ENCODE peak calls at places on chromosomes 7 and 10, in ten cellular contexts. F is neuronal stem cell, N is H7, A is BE2C, Q is brain microvascular endothelial cell, Y is lower lobe of right lung, O is testis, R is GM23338, P is left lung, D is BJ. L is an unnamed sample.

GRCh38 chr10:132698761-132699391 is 87.1 kb downstream of the NKX6-2 start:
- DNase-seq in F (no peak), N (peak; percentile 65), A (no peak), Q (no peak), Y (peak; percentile 39), O (no peak), R (no peak), P (no peak), D (no peak), L (no peak)

GRCh38 chr10:72505435-72505834 is 120.4 kb downstream of the MICU1 start:
- DNase-seq in F (no peak), N (no peak), A (no peak), Q (no peak), Y (no peak), O (no peak), R (no peak), P (no peak), D (no peak), L (no peak)

GRCh38 chr10:112898540-112899395 is 51.3 kb upstream of the TCF7L2 start:
- DNase-seq in F (peak; percentile 53), N (peak; percentile 48), A (peak; percentile 41), Q (peak; percentile 40), Y (no peak), O (no peak), R (peak; percentile 91), P (no peak), D (no peak), L (no peak)

GRCh38 chr10:78754269-78755074 is 314.3 kb upstream of the ZMIZ1 start:
- DNase-seq in F (no peak), N (no peak), A (no peak), Q (peak; percentile 87), Y (no peak), O (no peak), R (peak; percentile 46), P (no peak), D (peak; percentile 59), L (peak; percentile 40)

GRCh38 chr10:131400518-131400917 is 89.0 kb upstream of the TCERG1L start:
- DNase-seq in F (no peak), N (no peak), A (no peak), Q (no peak), Y (no peak), O (no peak), R (no peak), P (no peak), D (no peak), L (no peak)

GRCh38 chr10:110399163-110400094 is 94.7 kb upstream of the SMNDC1 start:
- DNase-seq in F (no peak), N (no peak), A (no peak), Q (peak; percentile 98), Y (no peak), O (peak; percentile 48), R (no peak), P (no peak), D (peak; percentile 90), L (peak; percentile 96)

GRCh38 chr7:20408467-20408826 is 77.7 kb downstream of the ITGB8 start:
- DNase-seq in F (no peak), N (no peak), A (peak; percentile 53), Q (no peak), Y (no peak), O (no peak), R (no peak), P (peak; percentile 31), D (no peak), L (peak; percentile 39)

GRCh38 chr7:28573059-28573553 is 160.8 kb downstream of the CREB5 start:
- DNase-seq in F (no peak), N (no peak), A (peak; percentile 41), Q (peak; percentile 68), Y (no peak), O (no peak), R (no peak), P (peak; percentile 34), D (no peak), L (peak; percentile 88)

GRCh38 chr10:31782701-31783100 is 145.9 kb downstream of the ARHGAP12 start:
- DNase-seq in F (no peak), N (no peak), A (peak; percentile 39), Q (no peak), Y (no peak), O (no peak), R (no peak), P (no peak), D (no peak), L (no peak)

GRCh38 chr7:67343566-67343965 is 346.9 kb downstream of the TYW1 start:
- DNase-seq in F (no peak), N (no peak), A (peak; percentile 81), Q (no peak), Y (no peak), O (no peak), R (no peak), P (no peak), D (no peak), L (no peak)

GRCh38 chr10:109887272-109887671 is 36.0 kb downstream of the XPNPEP1 start:
- DNase-seq in F (no peak), N (no peak), A (no peak), Q (no peak), Y (no peak), O (no peak), R (no peak), P (no peak), D (no peak), L (no peak)

GRCh38 chr10:104642311-104643022 is 1.4 kb downstream of the SORCS3 start:
- DNase-seq in F (peak; percentile 71), N (peak; percentile 90), A (peak; percentile 54), Q (no peak), Y (peak; percentile 48), O (peak; percentile 76), R (peak; percentile 96), P (no peak), D (no peak), L (no peak)

GRCh38 chr7:95636140-95636539 is 39.8 kb upstream of the PDK4 start:
- DNase-seq in F (no peak), N (no peak), A (no peak), Q (peak; percentile 3), Y (no peak), O (no peak), R (peak; percentile 6), P (no peak), D (no peak), L (peak; percentile 44)

GRCh38 chr7:148763622-148764021 is 64.9 kb downstream of the CUL1 start:
- DNase-seq in F (no peak), N (no peak), A (no peak), Q (no peak), Y (no peak), O (no peak), R (no peak), P (no peak), D (no peak), L (no peak)

GRCh38 chr7:148761499-148762278 is 63.0 kb downstream of the CUL1 start:
- DNase-seq in F (no peak), N (no peak), A (no peak), Q (no peak), Y (no peak), O (no peak), R (no peak), P (no peak), D (no peak), L (no peak)
- H3K36me3 ChIP-seq in F (peaks cover 12% of the 10 kb centered on the region), N (peaks cover 2% of the 10 kb centered on the region), A (peaks cover 27% of the 10 kb centered on the region), Q (peaks cover 11% of the 10 kb centered on the region), Y (peaks cover 76% of the 10 kb centered on the region), O (no peaks in the 10 kb centered on the region), R (peaks cover 1% of the 10 kb centered on the region), P (peaks cover 83% of the 10 kb centered on the region), D (peaks cover 7% of the 10 kb centered on the region), L (peaks cover 36% of the 10 kb centered on the region)

GRCh38 chr7:64558781-64559180 is 4.1 kb downstream of the ZNF680 start:
- DNase-seq in F (no peak), N (no peak), A (no peak), Q (no peak), Y (no peak), O (no peak), R (no peak), P (no peak), D (no peak), L (no peak)
- H3K36me3 ChIP-seq in F (no peaks in the 10 kb centered on the region), N (no peaks in the 10 kb centered on the region), A (peaks cover 6% of the 10 kb centered on the region), Q (peaks cover 3% of the 10 kb centered on the region), Y (peaks cover 3% of the 10 kb centered on the region), O (no peaks in the 10 kb centered on the region), R (no peaks in the 10 kb centered on the region), P (peaks cover 19% of the 10 kb centered on the region), D (no peaks in the 10 kb centered on the region), L (peaks cover 42% of the 10 kb centered on the region)

GRCh38 chr7:135616136-135616535 is 46.2 kb upstream of the STMP1 start:
- DNase-seq in F (no peak), N (no peak), A (no peak), Q (no peak), Y (no peak), O (no peak), R (no peak), P (no peak), D (no peak), L (no peak)
- H3K36me3 ChIP-seq in F (peaks cover 14% of the 10 kb centered on the region), N (peaks cover 24% of the 10 kb centered on the region), A (peaks cover 71% of the 10 kb centered on the region), Q (peaks cover 12% of the 10 kb centered on the region), Y (peaks cover 86% of the 10 kb centered on the region), O (no peaks in the 10 kb centered on the region), R (peaks cover 70% of the 10 kb centered on the region), P (peaks cover 73% of the 10 kb centered on the region), D (no peaks in the 10 kb centered on the region), L (peaks cover 73% of the 10 kb centered on the region)

GRCh38 chr10:103104721-103105120 is 88.4 kb downstream of the NT5C2 start:
- DNase-seq in F (no peak), N (no peak), A (no peak), Q (no peak), Y (no peak), O (no peak), R (no peak), P (no peak), D (no peak), L (peak; percentile 26)

GRCh38 chr10:103110407-103110806 is 82.7 kb downstream of the NT5C2 start:
- DNase-seq in F (no peak), N (no peak), A (no peak), Q (no peak), Y (no peak), O (no peak), R (no peak), P (no peak), D (no peak), L (no peak)

GRCh38 chr10:103102195-103102594 is 90.9 kb downstream of the NT5C2 start:
- DNase-seq in F (no peak), N (no peak), A (no peak), Q (no peak), Y (no peak), O (no peak), R (no peak), P (no peak), D (no peak), L (no peak)

GRCh38 chr10:103105462-103105861 is 87.6 kb downstream of the NT5C2 start:
- DNase-seq in F (no peak), N (no peak), A (no peak), Q (no peak), Y (no peak), O (no peak), R (no peak), P (no peak), D (no peak), L (peak; percentile 20)

GRCh38 chr10:103106556-103106955 is 86.5 kb downstream of the NT5C2 start:
- DNase-seq in F (no peak), N (no peak), A (no peak), Q (no peak), Y (no peak), O (no peak), R (no peak), P (no peak), D (no peak), L (no peak)
- H3K36me3 ChIP-seq in F (peaks cover 3% of the 10 kb centered on the region), N (peaks cover 2% of the 10 kb centered on the region), A (no peaks in the 10 kb centered on the region), Q (peaks cover 10% of the 10 kb centered on the region), Y (peaks cover 56% of the 10 kb centered on the region), O (no peaks in the 10 kb centered on the region), R (no peaks in the 10 kb centered on the region), P (peaks cover 58% of the 10 kb centered on the region), D (peaks cover 1% of the 10 kb centered on the region), L (peaks cover 23% of the 10 kb centered on the region)